ENCODE peak calls at places on chromosomes 11 and 22, in nine cellular contexts. E is Calu3; H is GOT3; J is stimulated activated CD4-positive, alpha-beta T cell treated with anti-CD3 and anti-CD28 coated beads, Interleukin-12 subunit alpha, Interleukin-12 subunit beta, amount 100 ng/mL, for 48 hours; C is activated CD4-positive, alpha-beta memory T cell treated with anti-CD3 and anti-CD28 coated beads, Interleukin-2, amount 10 ng/mL, durations not matched to agents 7 days and 5 days; L is GM04504; W is CD4-positive, CD25-positive, alpha-beta regulatory T cell; T is sciatic nerve; G is choroid plexus epithelial cell. O is an unnamed sample.

GRCh38 chr22:20238567-20239062 is 29.5 kb downstream of the RTN4R start:
- DNase-seq in G (peak), E (peak), T (no peak), L (no peak), W (peak), H (no peak), J (peak), C (peak), O (peak)

GRCh38 chr11:27861706-27862430 is 161.6 kb upstream of the BDNF start:
- DNase-seq in J (no peak), G (peak), W (no peak), H (no peak), L (peak), E (no peak), C (no peak), T (no peak), O (no peak)

GRCh38 chr22:36201630-36202312 is at the start of gene APOL4:
- DNase-seq in H (no peak), E (no peak), L (no peak), J (no peak), T (peak), G (no peak), C (peak), W (no peak), O (no peak)

GRCh38 chr11:107653077-107653476 is 58.8 kb downstream of the SLN start:
- DNase-seq in T (no peak), E (no peak), C (no peak), J (no peak), L (no peak), G (peak), W (no peak), H (no peak), O (no peak)

GRCh38 chr22:45239378-45240136 is 1.1 kb downstream of the KIAA0930 start:
- DNase-seq in G (no peak), T (no peak), J (no peak), W (no peak), H (no peak), L (no peak), C (no peak), E (no peak), O (no peak)

GRCh38 chr11:798093-798713 is at the start of gene SLC25A22:
- DNase-seq in W (peak), G (peak), H (no peak), C (peak), L (peak), E (peak), J (peak), T (peak), O (peak)

GRCh38 chr22:24444251-24444650 is 16.9 kb downstream of the ADORA2A start:
- DNase-seq in H (no peak), J (no peak), C (no peak), W (no peak), T (no peak), G (no peak), E (no peak), L (no peak), O (no peak)

GRCh38 chr11:45163956-45164575 is 17.6 kb downstream of the PRDM11 start:
- DNase-seq in T (no peak), G (no peak), W (no peak), C (no peak), J (no peak), L (no peak), H (no peak), E (no peak), O (no peak)